ENCODE peak calls at places on chromosomes 1 and 21, in six cellular contexts. K, P, J, V, R and W are unnamed samples.

GRCh38 chr1:186535388-186536133 is 74.6 kb upstream of the PDC start:
- DNase-seq in J (peak; percentile 38), V (peak; percentile 84), R (no peak), P (peak; percentile 96), K (peak; percentile 89), W (no peak)

GRCh38 chr1:119747451-119747850 is 21.3 kb downstream of the HMGCS2 start:
- DNase-seq in R (no peak), P (no peak), V (peak; percentile 65), K (no peak), J (no peak), W (peak; percentile 67)

GRCh38 chr1:11518016-11518670 is 39.2 kb downstream of the DISP3 start:
- DNase-seq in P (no peak), K (no peak), V (no peak), R (no peak), J (no peak), W (no peak)

GRCh38 chr1:78061825-78062523 is 16.2 kb downstream of the GIPC2 start:
- DNase-seq in K (peak; percentile 75), R (no peak), P (no peak), V (peak; percentile 49), J (peak; percentile 13), W (no peak)

GRCh38 chr1:169031566-169032224 is 74.8 kb upstream of the ATP1B1 start:
- DNase-seq in P (no peak), R (no peak), K (no peak), J (no peak), V (no peak), W (no peak)

GRCh38 chr21:36980280-36981048 is 14.0 kb upstream of the HLCS start:
- DNase-seq in P (peak; percentile 16), J (peak; percentile 45), K (no peak), R (peak; percentile 53), V (no peak), W (peak; percentile 52)

GRCh38 chr21:32257952-32258785 is 20.7 kb downstream of the MIS18A start:
- DNase-seq in V (peak; percentile 68), K (peak; percentile 88), P (peak; percentile 80), J (peak; percentile 90), R (peak; percentile 68), W (peak; percentile 88)

GRCh38 chr1:149995927-149996326 is 14.6 kb downstream of the OTUD7B start:
- DNase-seq in R (no peak), K (no peak), P (peak; percentile 51), V (peak; percentile 95), J (no peak), W (no peak)

GRCh38 chr1:221602866-221603265 is 139.0 kb downstream of the DUSP10 start:
- DNase-seq in K (peak; percentile 32), J (no peak), V (peak; percentile 20), R (no peak), P (no peak), W (no peak)

GRCh38 chr1:230113605-230114241 is 46.7 kb downstream of the GALNT2 start:
- DNase-seq in P (peak; percentile 72), K (peak; percentile 99), R (no peak), V (peak; percentile 86), J (peak; percentile 48), W (no peak)

GRCh38 chr1:214458541-214458940 is 92.9 kb downstream of the PTPN14 start:
- DNase-seq in R (no peak), J (no peak), K (no peak), P (peak; percentile 58), V (no peak), W (no peak)

GRCh38 chr1:192133350-192133950 is 24.8 kb upstream of the RGS18 start:
- DNase-seq in J (no peak), P (peak; percentile 77), V (peak; percentile 55), K (peak; percentile 63), R (no peak), W (no peak)

GRCh38 chr1:15939181-15940109 is 36.5 kb downstream of the ZBTB17 start:
- DNase-seq in K (peak; percentile 38), J (peak; percentile 63), P (peak; percentile 49), V (no peak), R (no peak), W (no peak)

GRCh38 chr1:150567341-150567716 is 12.1 kb downstream of the MCL1 start:
- DNase-seq in J (peak; percentile 15), V (no peak), K (peak; percentile 78), R (peak; percentile 31), P (no peak), W (no peak)

DNA sequence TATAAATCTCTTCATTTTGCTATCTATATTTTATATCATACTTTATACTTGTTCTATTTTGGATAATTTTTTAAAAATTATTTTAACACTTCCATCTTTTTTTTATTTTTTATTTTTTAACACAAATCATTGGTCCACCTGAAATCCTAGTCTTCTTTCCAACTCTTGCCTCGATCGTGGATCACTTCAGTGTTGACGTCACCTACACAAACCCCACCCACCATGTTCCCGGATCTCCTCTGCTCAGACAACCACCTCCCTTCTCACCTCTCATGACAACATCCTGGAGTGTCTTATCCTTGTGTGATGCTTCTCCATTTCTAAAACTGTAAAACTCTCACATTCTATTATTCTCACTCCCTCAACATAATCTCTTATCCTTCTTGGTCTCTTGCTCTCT is 34.1 kb upstream of the BTG3 start:
- DNase-seq in R (no peak), K (no peak), V (no peak), J (no peak), P (no peak), W (no peak)
- TF ChIP-seq CTCF in R (no peak), K (no peak), V (no peak), J (no peak), P (no peak), W (no peak)

GRCh38 chr1:36728051-36728450 is 245.3 kb upstream of the CSF3R start:
- DNase-seq in P (no peak), J (no peak), K (no peak), R (no peak), V (no peak), W (no peak)
- H3K79me2 ChIP-seq in P (no peaks in the 10 kb centered on the region), J (no peaks in the 10 kb centered on the region), K (no peaks in the 10 kb centered on the region), R (no peaks in the 10 kb centered on the region), V (no peaks in the 10 kb centered on the region), W (no peaks in the 10 kb centered on the region)

GRCh38 chr21:39972471-39972870 is 105.2 kb downstream of the PCP4 start:
- DNase-seq in R (no peak), K (no peak), P (no peak), V (no peak), J (peak; percentile 30), W (no peak)

GRCh38 chr21:39969691-39970364 is 102.6 kb downstream of the PCP4 start:
- DNase-seq in K (no peak), P (no peak), R (no peak), V (no peak), J (no peak), W (no peak)

GRCh38 chr21:39966786-39967185 is 99.5 kb downstream of the PCP4 start:
- DNase-seq in J (no peak), P (no peak), R (no peak), K (no peak), V (no peak), W (no peak)

GRCh38 chr21:39971961-39972360 is 104.7 kb downstream of the PCP4 start:
- DNase-seq in J (peak; percentile 23), R (no peak), P (no peak), V (no peak), K (no peak), W (no peak)

GRCh38 chr21:39968010-39968409 is 100.8 kb downstream of the PCP4 start:
- DNase-seq in R (peak; percentile 43), P (no peak), K (no peak), V (no peak), J (no peak), W (no peak)
- TF ChIP-seq CTCF in R (peak; percentile 61), P (no peak), K (no peak), V (no peak), J (no peak), W (peak; percentile 12)

GRCh38 chr1:1106510-1107221 is 9.2 kb downstream of the C1orf159 start:
- DNase-seq in P (no peak), V (no peak), K (no peak), J (no peak), R (no peak), W (no peak)
- H3K79me2 ChIP-seq in P (no peaks in the 10 kb centered on the region), V (peaks cover 60% of the 10 kb centered on the region), K (no peaks in the 10 kb centered on the region), J (peaks cover 18% of the 10 kb centered on the region), R (no peaks in the 10 kb centered on the region), W (peaks cover 21% of the 10 kb centered on the region)

DNA sequence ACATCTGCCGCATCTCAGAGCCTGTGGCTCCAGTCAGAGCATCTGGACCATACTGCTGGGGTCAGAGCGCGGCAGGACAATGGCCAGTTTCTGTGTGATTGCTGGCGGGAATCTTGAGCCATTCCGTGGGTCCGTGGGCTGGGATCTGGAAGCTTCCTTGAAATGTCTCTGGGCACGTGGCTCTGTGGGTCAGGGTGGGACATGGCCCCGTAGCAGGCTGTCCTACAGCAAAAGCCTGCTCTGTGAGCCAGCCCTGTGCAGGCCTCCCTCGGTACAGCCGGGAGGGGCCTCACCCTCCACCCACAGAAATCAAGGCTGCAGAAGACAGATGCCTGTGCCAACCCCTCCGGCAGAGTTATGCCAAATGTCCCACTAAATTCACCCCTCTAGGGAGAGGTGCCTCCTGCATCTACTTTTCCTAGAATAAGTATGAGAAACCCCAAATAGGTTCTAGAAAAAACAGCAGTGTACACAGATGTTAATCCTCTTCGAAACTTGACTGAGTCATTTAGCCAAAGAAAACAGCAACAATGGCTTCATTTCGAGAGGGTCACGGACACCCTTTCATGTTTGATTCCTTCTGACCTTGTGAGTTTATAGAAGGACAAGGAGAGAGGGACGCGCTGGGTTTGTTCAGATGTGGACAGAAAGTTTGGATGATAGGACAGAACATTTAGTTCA is 27.8 kb downstream of the COL18A1 start:
- DNase-seq in P (peak; percentile 72), K (peak; percentile 85), J (no peak), R (no peak), V (no peak), W (no peak)
- TF ChIP-seq CTCF in P (no peak), K (no peak), J (no peak), R (no peak), V (no peak), W (no peak)

GRCh38 chr1:33337994-33338494 is 17.1 kb upstream of the A3GALT2 start:
- DNase-seq in J (no peak), K (peak; percentile 76), V (no peak), R (no peak), P (no peak), W (no peak)

GRCh38 chr1:33341190-33341589 is 20.3 kb upstream of the A3GALT2 start:
- DNase-seq in R (no peak), V (no peak), J (no peak), K (no peak), P (no peak), W (no peak)

GRCh38 chr1:33338495-33339211 is 17.8 kb upstream of the A3GALT2 start:
- DNase-seq in K (peak; percentile 96), P (peak; percentile 66), R (no peak), V (peak; percentile 75), J (peak; percentile 71), W (peak; percentile 94)

GRCh38 chr1:33342041-33342723 is 21.3 kb upstream of the A3GALT2 start:
- DNase-seq in V (peak; percentile 84), K (peak; percentile 99), R (peak; percentile 67), J (peak; percentile 91), P (peak; percentile 97), W (peak; percentile 90)

DNA sequence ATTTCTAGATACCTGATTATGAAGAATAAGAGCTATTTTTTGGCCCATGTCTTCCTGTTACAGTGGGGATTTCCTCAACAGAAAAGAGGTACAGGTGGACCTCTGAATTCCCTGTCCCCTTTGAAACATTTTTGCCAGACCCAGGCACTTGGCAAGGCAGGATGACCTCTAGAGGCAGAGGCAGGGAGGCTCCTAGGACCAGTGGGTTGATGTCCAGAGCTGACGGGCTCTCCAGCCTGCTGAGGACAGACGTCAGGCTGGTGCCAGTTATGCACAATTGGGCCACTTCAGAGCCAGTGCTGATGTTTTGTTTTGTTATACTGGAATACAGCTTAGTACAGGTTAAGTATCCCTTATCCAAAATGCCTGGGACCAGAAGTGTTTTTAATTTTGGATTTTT is 18.5 kb upstream of the A3GALT2 start:
- DNase-seq in K (no peak), R (no peak), P (no peak), V (no peak), J (no peak), W (peak; percentile 59)
- H3K79me2 ChIP-seq in K (peaks cover 99% of the 10 kb centered on the region), R (no peaks in the 10 kb centered on the region), P (peaks cover 95% of the 10 kb centered on the region), V (peaks cover 100% of the 10 kb centered on the region), J (peaks cover 94% of the 10 kb centered on the region), W (peaks cover 88% of the 10 kb centered on the region)